ENCODE peak calls at places on chromosome 9, in six cellular contexts. Q, L, A, B, X and U are unnamed samples.

GRCh38 chr9:27394154-27394825 is 97.3 kb upstream of the EQTN start:
- DNase-seq in B (no peak), Q (no peak), X (no peak), L (no peak), A (no peak), U (no peak)

GRCh38 chr9:91427873-91428272 is 4.2 kb upstream of the NFIL3 start:
- DNase-seq in A (no peak), X (no peak), Q (no peak), L (peak; percentile 29), B (no peak), U (no peak)

GRCh38 chr9:109542922-109543321 is 44.8 kb upstream of the PTPN3 start:
- DNase-seq in A (no peak), X (no peak), L (no peak), Q (no peak), B (no peak), U (no peak)

GRCh38 chr9:110559869-110560268 is 19.7 kb downstream of the SVEP1 start:
- DNase-seq in X (no peak), Q (no peak), B (no peak), A (no peak), L (no peak), U (no peak)

GRCh38 chr9:19785230-19785629 is 3.6 kb downstream of the SLC24A2 start:
- DNase-seq in B (no peak), Q (no peak), L (no peak), X (no peak), A (no peak), U (no peak)

GRCh38 chr9:137148661-137149060 is 9.7 kb downstream of the GRIN1 start:
- DNase-seq in X (no peak), A (no peak), Q (no peak), B (no peak), L (no peak), U (no peak)

GRCh38 chr9:123825337-123825736 is 104.6 kb downstream of the DENND1A start:
- DNase-seq in Q (peak; percentile 65), A (no peak), L (no peak), B (no peak), X (no peak), U (no peak)

GRCh38 chr9:35162605-35163315 is 951 bp downstream of the UNC13B start:
- DNase-seq in Q (peak; percentile 34), B (no peak), X (no peak), A (no peak), L (no peak), U (no peak)

GRCh38 chr9:129202613-129203555 is 24.8 kb upstream of the IER5L start:
- DNase-seq in Q (peak; percentile 93), A (peak; percentile 84), B (peak; percentile 84), L (peak; percentile 90), X (peak; percentile 89), U (no peak)

GRCh38 chr9:136685792-136686533 is 1.3 kb downstream of the AGPAT2 start:
- DNase-seq in A (no peak), X (no peak), Q (no peak), L (no peak), B (no peak), U (no peak)

GRCh38 chr9:135002336-135002735 is 84.6 kb upstream of the FCN1 start:
- DNase-seq in Q (no peak), L (no peak), X (no peak), A (no peak), B (no peak), U (no peak)

GRCh38 chr9:21833090-21833801 is 30.8 kb downstream of the MTAP start:
- DNase-seq in X (no peak), Q (no peak), B (no peak), L (no peak), A (no peak), U (no peak)

GRCh38 chr9:70563437-70564204 is 149.2 kb upstream of the KLF9 start:
- DNase-seq in A (no peak), B (peak; percentile 35), L (no peak), Q (no peak), X (no peak), U (no peak)

GRCh38 chr9:88179080-88179521 is 40.8 kb upstream of the SPATA31C2 start:
- DNase-seq in Q (no peak), B (no peak), L (no peak), A (no peak), X (peak; percentile 33), U (no peak)

GRCh38 chr9:135963338-135963737 is 2.2 kb upstream of the UBAC1 start:
- DNase-seq in L (no peak), B (no peak), A (no peak), X (no peak), Q (no peak), U (no peak)

GRCh38 chr9:98211260-98211659 is 18.8 kb upstream of the CORO2A start:
- DNase-seq in L (no peak), X (no peak), Q (no peak), A (no peak), B (no peak), U (no peak)

GRCh38 chr9:116978155-116978554 is 291.1 kb downstream of the TRIM32 start:
- DNase-seq in B (no peak), X (no peak), L (peak; percentile 24), Q (no peak), A (no peak), U (no peak)

GRCh38 chr9:128683340-128684064 is 5.5 kb upstream of the SET start:
- DNase-seq in X (peak; percentile 32), B (no peak), Q (peak; percentile 97), A (no peak), L (peak; percentile 81), U (no peak)

GRCh38 chr9:81182421-81182820 is 506.9 kb downstream of the TLE1 start:
- DNase-seq in Q (no peak), B (no peak), X (no peak), A (no peak), L (peak; percentile 13), U (no peak)

GRCh38 chr9:110922145-110922544 is 116.1 kb downstream of the LPAR1 start:
- DNase-seq in B (no peak), Q (peak; percentile 5), L (no peak), A (no peak), X (no peak), U (no peak)

GRCh38 chr9:82116538-82116937 is 128.0 kb downstream of the SPATA31D1 start:
- DNase-seq in X (no peak), B (no peak), Q (peak; percentile 17), A (no peak), L (no peak), U (no peak)

GRCh38 chr9:28379082-28379481 is 805.8 kb upstream of the C9orf72 start:
- DNase-seq in L (no peak), X (no peak), A (no peak), B (no peak), Q (no peak), U (no peak)

GRCh38 chr9:131419029-131419614 is 25.2 kb downstream of the PRRC2B start:
- DNase-seq in B (no peak), X (no peak), Q (no peak), L (no peak), A (no peak), U (no peak)

GRCh38 chr9:133685653-133686504 is 49.7 kb downstream of the DBH start:
- DNase-seq in L (no peak), A (no peak), B (no peak), X (no peak), Q (no peak), U (no peak)
- H3K27ac ChIP-seq in L (no peak overlapping the region), A (no peak overlapping the region), B (peak overlapping the region; percentile 96), X (no peak overlapping the region), Q (no peak overlapping the region), U (peak overlapping the region; percentile 73)

GRCh38 chr9:133930046-133931015 is 61.8 kb downstream of the VAV2 start:
- DNase-seq in A (no peak), L (no peak), Q (no peak), X (no peak), B (no peak), U (no peak)
- H3K27ac ChIP-seq in A (no peak overlapping the region), L (no peak overlapping the region), Q (no peak overlapping the region), X (no peak overlapping the region), B (no peak overlapping the region), U (no peak overlapping the region)

DNA sequence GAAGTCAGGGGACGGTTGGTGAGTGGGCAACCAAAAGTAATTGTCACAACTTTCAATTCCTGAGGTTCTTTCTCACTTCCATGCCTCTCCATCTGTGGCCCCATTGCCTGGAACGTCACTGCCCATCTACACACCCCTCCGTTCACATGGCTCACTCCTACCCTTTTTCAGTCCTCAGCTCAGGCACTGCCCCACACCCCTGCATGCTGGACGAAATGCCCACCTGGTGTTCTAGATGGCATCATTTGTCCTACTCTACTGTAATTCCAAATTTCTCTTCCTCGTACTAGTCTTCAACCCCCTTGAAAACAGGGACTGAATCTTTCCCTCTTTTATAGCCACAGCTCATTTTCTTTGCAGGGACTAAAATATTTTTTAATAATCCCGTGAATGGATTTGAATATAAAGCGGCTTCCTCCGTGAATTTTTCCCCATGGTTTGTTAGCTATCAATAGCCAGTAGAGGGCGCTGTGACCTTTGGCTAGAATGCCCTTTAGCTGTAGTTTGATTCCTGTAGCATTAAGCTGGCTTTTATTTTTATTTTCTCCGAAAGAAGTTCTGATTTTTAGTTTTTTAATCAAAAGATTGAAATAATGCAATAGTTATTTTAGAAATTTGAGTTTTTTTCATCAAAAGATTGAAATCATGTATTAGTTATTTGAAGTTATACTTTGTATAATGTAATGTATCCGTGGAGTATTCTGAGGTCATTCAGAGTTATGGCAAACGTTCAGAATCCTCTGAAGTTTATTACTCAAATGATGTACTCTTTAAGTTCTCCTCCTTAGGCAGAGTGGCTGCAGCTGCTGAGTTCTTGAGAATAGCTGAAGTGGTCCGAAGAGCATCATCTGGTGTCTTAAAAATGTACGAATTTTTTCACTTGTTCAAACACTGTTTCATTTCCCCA is 232.1 kb downstream of the SH3GL2 start:
- DNase-seq in A (peak; percentile 6), B (no peak), Q (peak; percentile 87), X (peak; percentile 50), L (peak; percentile 90), U (no peak)
- H3K27ac ChIP-seq in A (no peak overlapping the region), B (no peak overlapping the region), Q (no peak overlapping the region), X (no peak overlapping the region), L (no peak overlapping the region), U (no peak overlapping the region)

GRCh38 chr9:78029601-78030552 is 1.7 kb downstream of the GNAQ start:
- DNase-seq in Q (peak; percentile 40), B (no peak), L (peak; percentile 17), A (no peak), X (no peak), U (peak; percentile 70)

GRCh38 chr9:78028926-78029325 is 2.7 kb downstream of the GNAQ start:
- DNase-seq in A (no peak), B (no peak), X (no peak), L (no peak), Q (no peak), U (no peak)

GRCh38 chr9:78031271-78031825 is at the start of gene GNAQ:
- DNase-seq in A (no peak), L (peak; percentile 67), B (no peak), X (peak; percentile 44), Q (peak; percentile 59), U (no peak)

GRCh38 chr9:78031826-78032598 is 401 bp upstream of the GNAQ start:
- DNase-seq in Q (peak; percentile 90), L (peak; percentile 96), A (peak; percentile 94), X (peak; percentile 93), B (peak; percentile 75), U (peak; percentile 90)

DNA sequence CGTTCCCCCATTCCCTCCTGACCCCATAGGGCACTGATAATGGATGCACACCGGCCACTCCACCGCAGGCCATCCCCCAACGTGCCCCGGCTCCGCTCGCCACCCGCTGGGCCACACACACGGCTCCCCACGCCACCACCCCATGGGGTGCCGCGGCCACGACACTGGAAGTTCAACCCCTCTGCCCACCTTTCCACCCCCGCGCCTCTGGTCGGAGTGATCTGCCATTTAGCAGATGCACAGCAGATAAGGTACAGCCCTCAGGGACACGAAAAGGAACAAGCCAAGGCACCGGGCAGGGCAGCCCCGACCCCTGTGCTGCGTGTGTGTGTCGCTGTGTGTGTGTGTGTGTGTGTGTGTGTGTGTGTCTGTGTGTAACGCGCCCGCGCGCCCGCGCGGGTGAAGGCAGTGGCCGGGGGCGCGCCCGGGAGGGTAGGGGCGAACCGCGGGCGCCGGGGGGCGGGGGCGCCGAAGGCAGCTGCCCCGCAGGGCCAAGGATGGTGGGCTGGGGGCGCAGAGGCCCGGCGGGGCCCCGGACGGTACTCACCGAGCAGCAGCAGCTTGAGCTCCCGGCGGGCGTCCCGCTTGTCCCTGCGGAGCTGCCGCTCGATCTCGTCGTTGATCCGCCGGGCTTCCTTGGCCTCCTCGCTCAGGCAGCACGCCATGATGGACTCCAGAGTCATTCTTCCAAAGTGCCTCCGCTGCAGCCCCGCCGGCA is 899 bp downstream of the GNAQ start:
- DNase-seq in B (peak; percentile 50), X (peak; percentile 71), L (peak; percentile 82), Q (peak; percentile 72), A (peak; percentile 64), U (peak; percentile 45)
- H3K27ac ChIP-seq in B (peak overlapping the region; percentile 68), X (peak overlapping the region; percentile 98), L (peak overlapping the region; percentile 96), Q (no peak overlapping the region), A (peak overlapping the region; percentile 87), U (peak overlapping the region; percentile 94)